ENCODE peak calls at places on chromosomes 1 and 21, in five cellular contexts. Q is H1, P is GM12878, A is HepG2, D is K562. L is an unnamed sample.

GRCh38 chr1:159429074-159429861 is 2.7 kb upstream of the OR10J4 start:
- DNase-seq in Q (no peak), P (no peak), A (no peak), D (no peak), L (no peak)

GRCh38 chr1:171185064-171185463 is at the start of gene FMO2:
- DNase-seq in Q (no peak), P (no peak), A (no peak), D (no peak), L (no peak)

GRCh38 chr1:24949331-24949881 is 19.3 kb upstream of the RUNX3 start:
- DNase-seq in Q (no peak), P (no peak), A (peak; percentile 15), D (no peak), L (no peak)

GRCh38 chr1:31955917-31956736 is 18.0 kb upstream of the PTP4A2 start:
- DNase-seq in Q (no peak), P (peak; percentile 91), A (peak; percentile 70), D (peak; percentile 81), L (peak; percentile 44)

GRCh38 chr1:87051965-87052364 is 137.5 kb downstream of the HS2ST1 start:
- DNase-seq in Q (no peak), P (no peak), A (no peak), D (no peak), L (no peak)

GRCh38 chr1:54161495-54162168 is 8.8 kb upstream of the CDCP2 start:
- DNase-seq in Q (no peak), P (no peak), A (no peak), D (no peak), L (no peak)

GRCh38 chr1:176628775-176629174 is 165.8 kb downstream of the PAPPA2 start:
- DNase-seq in Q (no peak), P (no peak), A (no peak), D (no peak), L (no peak)

GRCh38 chr1:173507205-173507846 is 30.2 kb downstream of the PRDX6 start:
- DNase-seq in Q (no peak), P (no peak), A (no peak), D (no peak), L (peak; percentile 13)

GRCh38 chr1:7899741-7900140 is 40.9 kb downstream of the TNFRSF9 start:
- DNase-seq in Q (no peak), P (no peak), A (no peak), D (no peak), L (no peak)

GRCh38 chr1:157040802-157041201 is 4.7 kb downstream of the ARHGEF11 start:
- DNase-seq in Q (no peak), P (no peak), A (no peak), D (no peak), L (no peak)

GRCh38 chr21:29221259-29221744 is 77.4 kb upstream of the BACH1 start:
- DNase-seq in Q (no peak), P (no peak), A (no peak), D (no peak), L (no peak)

GRCh38 chr21:33053986-33054385 is 16.0 kb upstream of the OLIG1 start:
- DNase-seq in Q (no peak), P (no peak), A (no peak), D (no peak), L (no peak)

GRCh38 chr1:45928486-45929205 is 125.2 kb downstream of the MAST2 start:
- DNase-seq in Q (no peak), P (no peak), A (no peak), D (no peak), L (no peak)

GRCh38 chr1:224670506-224670905 is 54.4 kb downstream of the CNIH3 start:
- DNase-seq in Q (no peak), P (no peak), A (no peak), D (no peak), L (no peak)

GRCh38 chr1:8020032-8020431 is 6.1 kb downstream of the ERRFI1 start:
- DNase-seq in Q (no peak), P (no peak), A (peak; percentile 58), D (no peak), L (no peak)

GRCh38 chr1:154943649-154944421 is 7.3 kb upstream of the PMVK start:
- DNase-seq in Q (peak; percentile 73), P (no peak), A (no peak), D (peak; percentile 57), L (no peak)

GRCh38 chr1:66925944-66926343 is 1.2 kb downstream of the MIER1 start:
- DNase-seq in Q (no peak), P (no peak), A (no peak), D (no peak), L (no peak)

GRCh38 chr1:119133987-119134386 is 6.5 kb downstream of the WARS2 start:
- DNase-seq in Q (no peak), P (no peak), A (no peak), D (no peak), L (no peak)

GRCh38 chr1:11858158-11858557 is 587 bp downstream of the NPPB start:
- DNase-seq in Q (no peak), P (no peak), A (no peak), D (no peak), L (no peak)

GRCh38 chr1:11858968-11859871 is 475 bp upstream of the NPPB start:
- DNase-seq in Q (peak; percentile 94), P (no peak), A (peak; percentile 52), D (peak; percentile 97), L (no peak)

GRCh38 chr1:11858613-11858967 is at the start of gene NPPB:
- DNase-seq in Q (no peak), P (no peak), A (no peak), D (no peak), L (no peak)

GRCh38 chr1:11860586-11860985 is 1.8 kb upstream of the NPPB start:
- DNase-seq in Q (no peak), P (no peak), A (no peak), D (no peak), L (no peak)

DNA sequence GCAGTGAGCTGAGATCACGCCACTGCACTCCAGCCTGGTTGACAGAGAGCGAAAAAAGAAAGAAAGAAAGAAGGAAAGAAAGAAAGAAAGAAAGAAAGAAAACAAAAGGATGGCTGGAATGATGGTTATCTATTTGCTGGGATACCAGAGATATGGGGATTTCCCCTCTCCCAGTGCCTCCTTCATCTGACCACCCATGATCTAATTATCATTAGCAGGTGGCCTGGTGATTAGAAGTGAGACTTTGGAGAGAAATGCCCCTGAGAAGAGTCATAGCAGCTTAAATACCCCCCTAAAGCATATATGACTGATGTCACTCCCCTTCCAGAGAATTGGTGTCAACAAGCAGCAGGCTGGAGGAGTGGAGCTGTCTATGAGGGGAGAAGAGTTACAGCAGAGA is 1.3 kb upstream of the NPPB start:
- DNase-seq in Q (no peak), P (no peak), A (no peak), D (no peak), L (no peak)
- H3K4me3 ChIP-seq in Q (no peak overlapping the region), P (no peak overlapping the region), A (no peak overlapping the region), D (no peak overlapping the region), L (no peak overlapping the region)

DNA sequence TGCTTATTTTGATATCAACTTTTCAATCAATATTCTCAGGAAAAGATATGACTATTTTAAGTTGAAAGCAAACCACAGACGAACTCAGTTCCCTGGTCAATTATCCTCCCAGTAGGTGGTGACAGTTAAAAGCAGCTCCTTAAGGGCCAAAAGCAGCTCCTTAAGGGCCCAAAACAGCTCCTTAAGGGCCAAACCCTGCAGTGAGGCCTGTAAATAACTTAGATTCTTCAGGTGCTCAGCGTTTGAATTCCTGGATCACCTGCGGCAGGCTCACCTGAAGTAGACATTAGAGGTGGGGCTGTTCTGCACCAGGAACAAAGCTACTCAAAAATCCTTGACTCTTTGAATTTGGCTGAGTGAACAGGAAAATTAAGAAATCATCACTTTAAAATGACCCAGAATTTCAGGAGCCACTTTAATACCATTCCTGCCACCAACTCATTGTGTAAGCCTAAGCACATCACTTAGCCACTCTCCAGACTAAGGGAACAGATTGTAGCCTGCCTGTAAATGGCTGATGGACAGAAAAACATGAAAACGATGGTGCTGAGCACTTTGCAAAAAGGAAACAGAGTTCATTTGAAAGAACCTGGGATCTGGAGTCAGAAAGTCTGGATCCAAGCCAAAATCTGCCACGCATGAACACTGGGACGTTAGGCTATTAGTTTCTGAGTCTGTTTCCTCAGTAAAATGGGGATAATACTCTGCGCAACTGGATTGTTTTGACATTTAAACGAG is 126.9 kb downstream of the LRIG2 start:
- DNase-seq in Q (no peak), P (no peak), A (no peak), D (peak; percentile 18), L (no peak)
- TF ChIP-seq SP1 in Q (no peak), P (no peak), A (no peak), D (no peak), L (no peak)

GRCh38 chr1:117147341-117147831 is 25.8 kb upstream of the TRIM45 start:
- DNase-seq in Q (no peak), P (no peak), A (no peak), D (no peak), L (no peak)
- H3K4me3 ChIP-seq in Q (no peak overlapping the region), P (no peak overlapping the region), A (no peak overlapping the region), D (no peak overlapping the region), L (no peak overlapping the region)

DNA sequence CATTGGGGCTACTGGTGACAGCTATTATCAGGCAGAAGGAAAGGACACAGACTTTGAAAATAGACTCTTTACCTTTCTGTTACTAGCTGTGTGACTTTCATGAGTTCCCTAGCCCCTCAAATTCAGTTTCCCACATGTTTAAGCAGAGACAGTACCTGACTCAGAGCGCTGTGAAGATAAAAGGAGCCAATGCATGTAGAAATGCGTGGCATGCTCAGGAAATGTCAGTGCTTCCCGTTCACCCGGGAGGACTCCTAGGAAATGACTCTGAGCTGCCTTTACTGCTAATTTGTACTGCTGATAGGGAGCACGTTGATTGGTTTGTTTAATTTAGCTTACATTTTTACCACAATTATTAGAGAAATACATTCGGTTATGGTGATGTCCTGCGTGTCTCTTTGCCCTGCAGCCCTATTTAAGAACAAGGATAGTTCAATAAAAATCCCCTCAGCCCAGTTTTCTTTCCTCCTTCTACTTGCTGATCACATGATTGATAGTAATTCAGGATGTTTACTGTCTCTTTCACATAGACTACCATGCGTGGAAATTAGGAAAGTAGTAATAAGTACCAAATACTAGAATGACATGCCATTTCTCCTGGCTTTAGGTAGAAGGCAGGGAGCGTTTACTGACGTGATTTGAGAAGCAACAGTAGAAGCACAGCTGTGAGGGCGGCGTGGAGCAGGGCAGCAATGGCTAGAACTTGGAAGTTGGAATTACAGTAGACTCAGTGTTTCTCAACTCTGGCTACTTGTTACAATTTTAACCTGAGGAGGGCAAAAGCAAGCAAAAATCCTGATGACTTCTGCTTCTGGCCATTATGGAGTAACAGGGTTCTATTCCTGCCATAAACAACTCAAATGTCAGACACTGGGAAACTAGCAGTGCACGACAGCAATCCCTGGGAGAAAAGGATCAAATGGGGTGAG is 15.9 kb downstream of the PDIK1L start:
- DNase-seq in Q (peak; percentile 33), P (no peak), A (no peak), D (no peak), L (no peak)
- TF ChIP-seq SP1 in Q (no peak), P (no peak), A (no peak), D (peak; percentile 59), L (no peak)